ENCODE peak calls at places on chromosomes 3 and 15, in five cellular contexts. H, O, V, Z and T are unnamed samples.

GRCh38 chr3:10758304-10759037 is 57.6 kb upstream of the SLC6A11 start:
- DNase-seq in V (peak; percentile 31), O (no peak), H (peak; percentile 65), Z (peak; percentile 31), T (peak; percentile 84)

GRCh38 chr3:129827765-129828164 is 65.7 kb downstream of the TMCC1 start:
- DNase-seq in H (no peak), O (no peak), Z (no peak), V (no peak), T (no peak)

GRCh38 chr3:38247366-38248035 is 18.1 kb upstream of the SLC22A13 start:
- DNase-seq in V (peak; percentile 66), Z (no peak), O (no peak), H (peak; percentile 89), T (peak; percentile 95)

GRCh38 chr15:28969511-28970085 is 83.8 kb downstream of the APBA2 start:
- DNase-seq in O (no peak), Z (no peak), H (peak; percentile 46), V (no peak), T (no peak)

GRCh38 chr3:104127830-104128229 is 1238.9 kb upstream of the ALCAM start:
- DNase-seq in O (no peak), Z (no peak), V (no peak), H (no peak), T (no peak)

GRCh38 chr3:111285691-111286090 is 214.1 kb downstream of the NECTIN3 start:
- DNase-seq in V (no peak), Z (no peak), O (no peak), H (no peak), T (no peak)

GRCh38 chr15:74258456-74259323 is 22.6 kb downstream of the CCDC33 start:
- DNase-seq in V (no peak), H (no peak), O (no peak), Z (no peak), T (no peak)

GRCh38 chr3:171055336-171056178 is 29.0 kb upstream of the SLC2A2 start:
- DNase-seq in Z (no peak), V (no peak), H (peak; percentile 75), O (no peak), T (peak; percentile 94)

GRCh38 chr3:63991666-63992065 is 31.6 kb downstream of the PSMD6 start:
- DNase-seq in H (no peak), V (no peak), Z (no peak), O (no peak), T (no peak)

GRCh38 chr15:73240864-73241499 is 127.8 kb downstream of the HCN4 start:
- DNase-seq in V (no peak), H (peak; percentile 63), Z (peak; percentile 47), O (no peak), T (peak; percentile 81)

GRCh38 chr15:78711638-78712037 is 70.6 kb upstream of the CHRNB4 start:
- DNase-seq in V (no peak), H (no peak), O (no peak), Z (no peak), T (no peak)

GRCh38 chr3:20256144-20256543 is 70.1 kb upstream of the SGO1 start:
- DNase-seq in H (peak; percentile 4), V (no peak), Z (no peak), O (no peak), T (peak; percentile 51)

GRCh38 chr15:78319588-78319987 is 20.2 kb upstream of the SKIC8 start:
- DNase-seq in V (no peak), O (no peak), Z (no peak), H (no peak), T (no peak)

GRCh38 chr3:16884748-16885587 is at the start of gene PLCL2:
- DNase-seq in O (no peak), V (no peak), Z (peak; percentile 56), H (peak; percentile 63), T (peak; percentile 43)

GRCh38 chr3:48686538-48687219 is 964 bp upstream of the NCKIPSD start:
- DNase-seq in H (no peak), Z (no peak), O (no peak), V (no peak), T (no peak)

GRCh38 chr3:105355355-105356063 is 11.2 kb upstream of the ALCAM start:
- DNase-seq in Z (no peak), H (peak; percentile 86), O (no peak), V (no peak), T (peak; percentile 93)

GRCh38 chr3:122615303-122615702 is 37.9 kb downstream of the PARP15 start:
- DNase-seq in V (no peak), H (no peak), Z (no peak), O (no peak), T (no peak)

GRCh38 chr15:29873942-29874341 is 51.7 kb upstream of the TJP1 start:
- DNase-seq in O (no peak), H (no peak), Z (no peak), V (no peak), T (no peak)

GRCh38 chr15:29123171-29123570 is 146.5 kb downstream of the NSMCE3 start:
- DNase-seq in V (no peak), O (no peak), H (no peak), Z (no peak), T (no peak)

GRCh38 chr3:108847187-108847586 is 24.6 kb downstream of the TRAT1 start:
- DNase-seq in V (no peak), H (no peak), O (no peak), Z (no peak), T (no peak)

GRCh38 chr3:138270245-138270644 is 59.4 kb downstream of the NME9 start:
- DNase-seq in H (no peak), O (no peak), V (no peak), Z (no peak), T (peak; percentile 4)

GRCh38 chr3:134373278-134373941 is 837 bp downstream of the AMOTL2 start:
- DNase-seq in O (no peak), H (peak; percentile 95), Z (peak; percentile 85), V (peak; percentile 57), T (peak; percentile 82)

GRCh38 chr3:171865191-171865865 is 22.2 kb downstream of the TMEM212 start:
- DNase-seq in Z (no peak), V (no peak), H (peak; percentile 24), O (no peak), T (no peak)

GRCh38 chr3:143245692-143246091 is 126.1 kb downstream of the CHST2 start:
- DNase-seq in V (no peak), H (no peak), O (no peak), Z (no peak), T (no peak)